ENCODE peak calls at places on chromosomes 1 and 21, in seven cellular contexts. One of them, this sample, is unnamed.

GRCh38 chr1:3975903-3976630 is 76.0 kb upstream of the C1orf174 start:
- DNase-seq in A673: no peak
- DNase-seq in tibial nerve: no peak
- DNase-seq in cardiac muscle cell: no peak
- DNase-seq in AG09319: no peak
- DNase-seq in cardiac fibroblast: no peak
- DNase-seq in Peyer's patch: no peak
- DNase-seq in this sample: no peak

GRCh38 chr1:164958995-164959788 is 397.3 kb downstream of the LMX1A start:
- DNase-seq in cardiac muscle cell: no peak
- DNase-seq in AG09319: no peak
- DNase-seq in A673: no peak
- DNase-seq in cardiac fibroblast: no peak
- DNase-seq in Peyer's patch: no peak
- DNase-seq in tibial nerve: no peak
- DNase-seq in this sample: no peak

GRCh38 chr1:33683913-33684312 is 180.0 kb upstream of the HMGB4 start:
- DNase-seq in cardiac muscle cell: no peak
- DNase-seq in tibial nerve: no peak
- DNase-seq in cardiac fibroblast: no peak
- DNase-seq in A673: no peak
- DNase-seq in Peyer's patch: no peak
- DNase-seq in AG09319: peak
- DNase-seq in this sample: no peak

GRCh38 chr1:179365342-179366092 is at the start of gene AXDND1:
- DNase-seq in A673: peak
- DNase-seq in AG09319: peak
- DNase-seq in tibial nerve: peak
- DNase-seq in cardiac muscle cell: peak
- DNase-seq in cardiac fibroblast: peak
- DNase-seq in Peyer's patch: peak
- DNase-seq in this sample: peak

GRCh38 chr1:53412285-53413174 is 46.7 kb upstream of the DMRTB1 start:
- DNase-seq in AG09319: no peak
- DNase-seq in Peyer's patch: no peak
- DNase-seq in tibial nerve: no peak
- DNase-seq in cardiac muscle cell: no peak
- DNase-seq in A673: peak
- DNase-seq in cardiac fibroblast: no peak
- DNase-seq in this sample: no peak

GRCh38 chr1:179129702-179130473 is 48.0 kb downstream of the TOR3A start:
- DNase-seq in cardiac muscle cell: no peak
- DNase-seq in AG09319: no peak
- DNase-seq in cardiac fibroblast: peak
- DNase-seq in tibial nerve: no peak
- DNase-seq in A673: no peak
- DNase-seq in Peyer's patch: no peak
- DNase-seq in this sample: no peak

GRCh38 chr21:45427331-45428271 is 22.6 kb downstream of the COL18A1 start:
- DNase-seq in AG09319: peak
- DNase-seq in cardiac muscle cell: peak
- DNase-seq in cardiac fibroblast: peak
- DNase-seq in A673: no peak
- DNase-seq in Peyer's patch: no peak
- DNase-seq in tibial nerve: no peak
- DNase-seq in this sample: no peak

GRCh38 chr1:214568328-214568727 is 16.9 kb upstream of the PTPN14 start:
- DNase-seq in AG09319: no peak
- DNase-seq in cardiac fibroblast: peak
- DNase-seq in Peyer's patch: no peak
- DNase-seq in cardiac muscle cell: peak
- DNase-seq in tibial nerve: no peak
- DNase-seq in A673: no peak
- DNase-seq in this sample: no peak

GRCh38 chr1:41498391-41498790 is 13.9 kb upstream of the EDN2 start:
- DNase-seq in cardiac fibroblast: no peak
- DNase-seq in cardiac muscle cell: no peak
- DNase-seq in A673: no peak
- DNase-seq in tibial nerve: no peak
- DNase-seq in Peyer's patch: no peak
- DNase-seq in AG09319: no peak
- DNase-seq in this sample: no peak

GRCh38 chr1:226064168-226064815 is 1.8 kb downstream of the H3-3A start:
- DNase-seq in Peyer's patch: no peak
- DNase-seq in tibial nerve: no peak
- DNase-seq in AG09319: no peak
- DNase-seq in cardiac muscle cell: no peak
- DNase-seq in A673: peak
- DNase-seq in cardiac fibroblast: peak
- DNase-seq in this sample: no peak

GRCh38 chr1:91568261-91568660 is 67.6 kb downstream of the CDC7 start:
- DNase-seq in Peyer's patch: no peak
- DNase-seq in tibial nerve: no peak
- DNase-seq in A673: no peak
- DNase-seq in cardiac muscle cell: no peak
- DNase-seq in AG09319: no peak
- DNase-seq in cardiac fibroblast: no peak
- DNase-seq in this sample: no peak

GRCh38 chr1:243798726-243799125 is 51.3 kb downstream of the AKT3 start:
- DNase-seq in A673: no peak
- DNase-seq in AG09319: peak
- DNase-seq in Peyer's patch: no peak
- DNase-seq in cardiac fibroblast: peak
- DNase-seq in cardiac muscle cell: peak
- DNase-seq in tibial nerve: no peak
- DNase-seq in this sample: no peak

GRCh38 chr1:234683127-234683855 is 73.3 kb upstream of the IRF2BP2 start:
- DNase-seq in cardiac fibroblast: peak
- DNase-seq in AG09319: no peak
- DNase-seq in A673: no peak
- DNase-seq in tibial nerve: no peak
- DNase-seq in cardiac muscle cell: no peak
- DNase-seq in Peyer's patch: no peak
- DNase-seq in this sample: no peak

GRCh38 chr1:244741692-244742091 is 88.8 kb downstream of the DESI2 start:
- DNase-seq in cardiac muscle cell: no peak
- DNase-seq in AG09319: no peak
- DNase-seq in Peyer's patch: no peak
- DNase-seq in cardiac fibroblast: no peak
- DNase-seq in A673: no peak
- DNase-seq in tibial nerve: no peak
- DNase-seq in this sample: no peak

GRCh38 chr1:155188268-155188667 is 14.6 kb downstream of the TRIM46 start:
- DNase-seq in cardiac fibroblast: no peak
- DNase-seq in cardiac muscle cell: no peak
- DNase-seq in A673: no peak
- DNase-seq in AG09319: no peak
- DNase-seq in tibial nerve: no peak
- DNase-seq in Peyer's patch: peak
- DNase-seq in this sample: no peak

GRCh38 chr1:224780736-224781135 is 148.7 kb upstream of the DNAH14 start:
- DNase-seq in tibial nerve: no peak
- DNase-seq in A673: no peak
- DNase-seq in Peyer's patch: no peak
- DNase-seq in cardiac muscle cell: no peak
- DNase-seq in cardiac fibroblast: no peak
- DNase-seq in AG09319: no peak
- DNase-seq in this sample: no peak

GRCh38 chr1:150161747-150162581 is 12.2 kb downstream of the PLEKHO1 start:
- DNase-seq in cardiac fibroblast: no peak
- DNase-seq in tibial nerve: no peak
- DNase-seq in AG09319: no peak
- DNase-seq in Peyer's patch: no peak
- DNase-seq in A673: peak
- DNase-seq in cardiac muscle cell: peak
- DNase-seq in this sample: no peak

DNA sequence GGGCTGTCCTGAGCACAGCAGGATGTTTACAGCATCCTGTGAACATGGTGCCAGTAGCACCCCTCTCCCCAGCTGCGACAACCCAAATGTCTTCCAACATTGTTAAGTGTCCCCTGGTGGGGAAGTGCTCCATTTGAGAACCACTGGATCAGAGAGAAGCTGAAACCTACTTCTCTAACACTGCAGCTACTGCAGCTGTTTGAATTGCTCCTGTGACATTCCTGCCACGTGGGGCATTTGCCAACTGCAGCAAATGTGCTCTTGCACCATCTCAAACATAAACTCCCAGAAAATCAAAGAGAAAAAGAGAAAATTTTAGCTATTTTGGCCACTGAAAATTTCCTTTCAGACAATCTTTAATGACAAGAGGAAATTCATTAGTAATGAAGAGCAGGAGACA is 11.0 kb downstream of the SLC2A5 start:
- DNase-seq in Peyer's patch: peak
- DNase-seq in cardiac muscle cell: peak
- DNase-seq in AG09319: no peak
- DNase-seq in tibial nerve: no peak
- DNase-seq in cardiac fibroblast: peak
- DNase-seq in A673: no peak
- DNase-seq in this sample: no peak
- TF ChIP-seq CTCF in Peyer's patch: no peak
- TF ChIP-seq CTCF in cardiac muscle cell: peak
- TF ChIP-seq CTCF in AG09319: peak
- TF ChIP-seq CTCF in tibial nerve: no peak
- TF ChIP-seq CTCF in cardiac fibroblast: no peak
- TF ChIP-seq CTCF in A673: peak
- TF ChIP-seq CTCF in this sample: no peak

GRCh38 chr1:153786038-153786790 is 11.0 kb downstream of the SLC27A3 start:
- DNase-seq in AG09319: no peak
- DNase-seq in tibial nerve: no peak
- DNase-seq in cardiac muscle cell: no peak
- DNase-seq in cardiac fibroblast: no peak
- DNase-seq in A673: no peak
- DNase-seq in Peyer's patch: no peak
- DNase-seq in this sample: no peak

GRCh38 chr1:153780551-153780950 is 5.3 kb downstream of the SLC27A3 start:
- DNase-seq in cardiac muscle cell: no peak
- DNase-seq in AG09319: no peak
- DNase-seq in Peyer's patch: no peak
- DNase-seq in cardiac fibroblast: no peak
- DNase-seq in tibial nerve: no peak
- DNase-seq in A673: no peak
- DNase-seq in this sample: no peak

GRCh38 chr1:153779781-153780541 is 4.8 kb downstream of the SLC27A3 start:
- DNase-seq in tibial nerve: no peak
- DNase-seq in AG09319: no peak
- DNase-seq in A673: no peak
- DNase-seq in cardiac fibroblast: peak
- DNase-seq in cardiac muscle cell: peak
- DNase-seq in Peyer's patch: no peak
- DNase-seq in this sample: no peak

GRCh38 chr1:153778824-153779519 is 3.8 kb downstream of the SLC27A3 start:
- DNase-seq in A673: no peak
- DNase-seq in cardiac muscle cell: no peak
- DNase-seq in tibial nerve: no peak
- DNase-seq in Peyer's patch: no peak
- DNase-seq in AG09319: no peak
- DNase-seq in cardiac fibroblast: no peak
- DNase-seq in this sample: no peak

GRCh38 chr1:153783233-153784190 is 8.3 kb downstream of the SLC27A3 start:
- DNase-seq in tibial nerve: peak
- DNase-seq in cardiac muscle cell: peak
- DNase-seq in Peyer's patch: peak
- DNase-seq in AG09319: peak
- DNase-seq in cardiac fibroblast: peak
- DNase-seq in A673: peak
- DNase-seq in this sample: peak
- TF ChIP-seq CTCF in tibial nerve: peak
- TF ChIP-seq CTCF in cardiac muscle cell: no peak
- TF ChIP-seq CTCF in Peyer's patch: no peak
- TF ChIP-seq CTCF in AG09319: no peak
- TF ChIP-seq CTCF in cardiac fibroblast: no peak
- TF ChIP-seq CTCF in A673: no peak
- TF ChIP-seq CTCF in this sample: no peak

DNA sequence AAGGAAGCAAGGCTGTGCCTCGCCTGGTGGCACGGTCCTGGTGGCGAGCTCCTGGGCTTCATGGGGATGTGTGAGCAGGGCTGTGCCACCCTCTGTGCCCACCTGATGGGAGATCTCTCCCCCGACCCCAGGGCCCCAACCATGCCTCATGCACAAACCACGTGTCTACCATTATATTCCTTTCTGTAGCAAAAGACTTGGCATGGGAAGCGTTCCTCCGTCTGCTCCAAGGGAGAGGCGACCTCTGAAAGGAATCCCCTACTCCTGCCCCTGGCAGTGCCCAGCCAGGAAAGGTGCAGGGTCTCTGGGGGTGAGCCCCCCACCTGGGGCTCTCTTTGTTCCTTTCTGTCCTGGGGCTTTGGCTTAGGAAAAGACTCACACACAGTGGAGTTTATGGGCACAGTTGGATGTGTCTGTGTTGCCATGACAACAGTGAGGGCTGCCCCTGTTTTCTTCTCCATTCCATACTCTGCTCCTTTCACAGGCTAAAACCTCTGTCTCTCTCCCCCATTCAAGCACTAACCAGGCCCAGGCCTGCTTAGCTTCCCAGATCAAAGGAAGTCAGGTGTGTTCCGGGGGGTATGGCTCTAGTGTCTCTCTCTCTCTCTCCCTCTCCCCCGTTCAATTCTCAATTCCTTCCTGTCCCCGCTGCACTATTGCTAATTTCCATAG is 21.4 kb upstream of the LRRN2 start:
- DNase-seq in A673: no peak
- DNase-seq in cardiac muscle cell: no peak
- DNase-seq in Peyer's patch: no peak
- DNase-seq in AG09319: no peak
- DNase-seq in tibial nerve: no peak
- DNase-seq in cardiac fibroblast: no peak
- DNase-seq in this sample: no peak
- TF ChIP-seq CTCF in A673: no peak
- TF ChIP-seq CTCF in cardiac muscle cell: no peak
- TF ChIP-seq CTCF in Peyer's patch: no peak
- TF ChIP-seq CTCF in AG09319: no peak
- TF ChIP-seq CTCF in tibial nerve: no peak
- TF ChIP-seq CTCF in cardiac fibroblast: no peak
- TF ChIP-seq CTCF in this sample: no peak

DNA sequence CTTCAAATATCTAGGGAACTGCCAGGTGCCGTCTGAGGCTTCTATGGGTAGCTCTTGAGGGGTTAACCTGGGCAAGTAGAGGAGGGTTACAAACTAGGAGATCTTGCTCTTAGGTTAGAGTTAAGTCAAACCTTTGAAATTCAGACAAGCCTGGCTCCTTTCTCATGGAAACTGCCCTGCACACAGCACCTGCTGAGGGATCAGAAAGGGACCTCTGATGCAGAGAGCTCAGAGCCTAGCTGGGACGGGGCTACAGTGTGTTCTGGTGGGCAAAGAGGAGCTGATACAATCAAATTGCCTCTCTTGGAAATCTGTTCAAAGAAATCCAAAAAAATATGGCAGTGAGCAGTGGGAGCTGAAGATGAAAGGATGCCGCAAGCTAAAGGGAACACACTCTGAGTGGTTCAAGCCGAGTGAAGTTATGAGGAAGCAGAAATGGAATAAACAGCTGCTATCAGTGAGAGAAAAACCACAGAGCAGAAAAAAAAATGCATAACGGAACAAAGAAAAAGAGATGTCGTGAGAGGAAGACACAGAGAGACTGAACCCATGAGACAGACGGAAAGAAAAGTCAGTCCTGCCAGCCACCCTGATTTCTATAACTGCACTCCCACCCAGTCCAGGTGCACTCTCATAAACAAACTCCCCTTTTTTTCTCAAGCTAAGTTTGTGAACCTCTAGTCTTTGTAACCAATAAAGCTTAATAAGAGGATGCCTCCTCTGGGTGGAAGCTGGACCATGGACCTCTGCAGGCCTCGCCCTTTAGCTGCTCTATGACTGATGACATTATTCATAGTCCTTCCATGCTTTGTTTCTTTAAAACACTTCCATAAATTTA is 26.6 kb downstream of the PAFAH2 start:
- DNase-seq in tibial nerve: no peak
- DNase-seq in A673: no peak
- DNase-seq in cardiac muscle cell: no peak
- DNase-seq in cardiac fibroblast: no peak
- DNase-seq in AG09319: no peak
- DNase-seq in Peyer's patch: no peak
- DNase-seq in this sample: no peak
- TF ChIP-seq CTCF in tibial nerve: no peak
- TF ChIP-seq CTCF in A673: no peak
- TF ChIP-seq CTCF in cardiac muscle cell: no peak
- TF ChIP-seq CTCF in cardiac fibroblast: no peak
- TF ChIP-seq CTCF in AG09319: no peak
- TF ChIP-seq CTCF in Peyer's patch: no peak
- TF ChIP-seq CTCF in this sample: no peak